ENCODE peak calls at places on chromosomes 11 and 22, in eight cellular contexts. One of them, this sample, is unnamed.

GRCh38 chr11:33691051-33691864 is 9.4 kb downstream of the C11orf91 start:
- DNase-seq in cerebellum: no peak
- DNase-seq in fibroblast of the aortic adventitia: no peak
- DNase-seq in T follicular helper cell: no peak
- DNase-seq in GM12865: no peak
- DNase-seq in PC-9: peak; percentile 97
- DNase-seq in astrocyte of the spinal cord: peak; percentile 47
- DNase-seq in activated CD4-positive, alpha-beta T cell treated with anti-CD3 and anti-CD28 coated beads, Interleukin-2, amount 50 U/mL, for 1 hour: no peak
- DNase-seq in this sample: no peak

GRCh38 chr11:126588630-126589491 is 233.4 kb downstream of the ST3GAL4 start:
- DNase-seq in T follicular helper cell: no peak
- DNase-seq in GM12865: no peak
- DNase-seq in PC-9: no peak
- DNase-seq in activated CD4-positive, alpha-beta T cell treated with anti-CD3 and anti-CD28 coated beads, Interleukin-2, amount 50 U/mL, for 1 hour: no peak
- DNase-seq in cerebellum: no peak
- DNase-seq in fibroblast of the aortic adventitia: no peak
- DNase-seq in astrocyte of the spinal cord: no peak
- DNase-seq in this sample: no peak

GRCh38 chr11:41716862-41717261 is 257.4 kb upstream of the LRRC4C start:
- DNase-seq in fibroblast of the aortic adventitia: no peak
- DNase-seq in T follicular helper cell: no peak
- DNase-seq in astrocyte of the spinal cord: no peak
- DNase-seq in PC-9: no peak
- DNase-seq in activated CD4-positive, alpha-beta T cell treated with anti-CD3 and anti-CD28 coated beads, Interleukin-2, amount 50 U/mL, for 1 hour: no peak
- DNase-seq in cerebellum: no peak
- DNase-seq in GM12865: no peak
- DNase-seq in this sample: no peak

GRCh38 chr11:60942970-60943565 is 8.9 kb downstream of the SLC15A3 start:
- DNase-seq in GM12865: no peak
- DNase-seq in PC-9: peak; percentile 99
- DNase-seq in cerebellum: no peak
- DNase-seq in T follicular helper cell: no peak
- DNase-seq in astrocyte of the spinal cord: no peak
- DNase-seq in fibroblast of the aortic adventitia: no peak
- DNase-seq in activated CD4-positive, alpha-beta T cell treated with anti-CD3 and anti-CD28 coated beads, Interleukin-2, amount 50 U/mL, for 1 hour: no peak
- DNase-seq in this sample: no peak

GRCh38 chr11:1566381-1567051 is 5.6 kb downstream of the DUSP8 start:
- DNase-seq in GM12865: no peak
- DNase-seq in astrocyte of the spinal cord: no peak
- DNase-seq in T follicular helper cell: no peak
- DNase-seq in PC-9: no peak
- DNase-seq in fibroblast of the aortic adventitia: no peak
- DNase-seq in activated CD4-positive, alpha-beta T cell treated with anti-CD3 and anti-CD28 coated beads, Interleukin-2, amount 50 U/mL, for 1 hour: no peak
- DNase-seq in cerebellum: no peak
- DNase-seq in this sample: no peak

GRCh38 chr11:82701847-82702520 is 31.7 kb downstream of the FAM181B start:
- DNase-seq in PC-9: no peak
- DNase-seq in fibroblast of the aortic adventitia: peak; percentile 45
- DNase-seq in astrocyte of the spinal cord: peak; percentile 45
- DNase-seq in GM12865: peak; percentile 46
- DNase-seq in cerebellum: no peak
- DNase-seq in T follicular helper cell: no peak
- DNase-seq in activated CD4-positive, alpha-beta T cell treated with anti-CD3 and anti-CD28 coated beads, Interleukin-2, amount 50 U/mL, for 1 hour: no peak
- DNase-seq in this sample: peak; percentile 51

GRCh38 chr22:23157560-23158515 is 12.6 kb downstream of the RAB36 start:
- DNase-seq in fibroblast of the aortic adventitia: no peak
- DNase-seq in PC-9: no peak
- DNase-seq in astrocyte of the spinal cord: no peak
- DNase-seq in T follicular helper cell: no peak
- DNase-seq in cerebellum: no peak
- DNase-seq in GM12865: no peak
- DNase-seq in activated CD4-positive, alpha-beta T cell treated with anti-CD3 and anti-CD28 coated beads, Interleukin-2, amount 50 U/mL, for 1 hour: no peak
- DNase-seq in this sample: no peak

GRCh38 chr11:63845305-63845704 is 6.4 kb downstream of the MARK2 start:
- DNase-seq in fibroblast of the aortic adventitia: peak; percentile 64
- DNase-seq in activated CD4-positive, alpha-beta T cell treated with anti-CD3 and anti-CD28 coated beads, Interleukin-2, amount 50 U/mL, for 1 hour: no peak
- DNase-seq in GM12865: no peak
- DNase-seq in PC-9: peak; percentile 81
- DNase-seq in cerebellum: no peak
- DNase-seq in T follicular helper cell: no peak
- DNase-seq in astrocyte of the spinal cord: peak; percentile 65
- DNase-seq in this sample: no peak

GRCh38 chr22:47006869-47007268 is 244.4 kb downstream of the TBC1D22A start:
- DNase-seq in T follicular helper cell: no peak
- DNase-seq in GM12865: no peak
- DNase-seq in cerebellum: no peak
- DNase-seq in astrocyte of the spinal cord: no peak
- DNase-seq in activated CD4-positive, alpha-beta T cell treated with anti-CD3 and anti-CD28 coated beads, Interleukin-2, amount 50 U/mL, for 1 hour: no peak
- DNase-seq in fibroblast of the aortic adventitia: no peak
- DNase-seq in PC-9: no peak
- DNase-seq in this sample: no peak

GRCh38 chr11:108498046-108498815 is at the start of gene POGLUT3:
- DNase-seq in activated CD4-positive, alpha-beta T cell treated with anti-CD3 and anti-CD28 coated beads, Interleukin-2, amount 50 U/mL, for 1 hour: peak; percentile 36
- DNase-seq in fibroblast of the aortic adventitia: peak; percentile 28
- DNase-seq in GM12865: peak; percentile 68
- DNase-seq in PC-9: no peak
- DNase-seq in T follicular helper cell: peak; percentile 20
- DNase-seq in cerebellum: peak; percentile 44
- DNase-seq in astrocyte of the spinal cord: peak; percentile 55
- DNase-seq in this sample: peak; percentile 30

GRCh38 chr11:27040302-27041115 is at the start of gene BBOX1:
- DNase-seq in activated CD4-positive, alpha-beta T cell treated with anti-CD3 and anti-CD28 coated beads, Interleukin-2, amount 50 U/mL, for 1 hour: no peak
- DNase-seq in astrocyte of the spinal cord: no peak
- DNase-seq in cerebellum: no peak
- DNase-seq in PC-9: peak; percentile 72
- DNase-seq in fibroblast of the aortic adventitia: no peak
- DNase-seq in T follicular helper cell: no peak
- DNase-seq in GM12865: no peak
- DNase-seq in this sample: peak; percentile 4

GRCh38 chr11:81804858-81805257 is 928.8 kb downstream of the FAM181B start:
- DNase-seq in fibroblast of the aortic adventitia: no peak
- DNase-seq in activated CD4-positive, alpha-beta T cell treated with anti-CD3 and anti-CD28 coated beads, Interleukin-2, amount 50 U/mL, for 1 hour: no peak
- DNase-seq in T follicular helper cell: no peak
- DNase-seq in GM12865: no peak
- DNase-seq in PC-9: no peak
- DNase-seq in cerebellum: no peak
- DNase-seq in astrocyte of the spinal cord: no peak
- DNase-seq in this sample: no peak

GRCh38 chr11:27696961-27697360 is 3.3 kb downstream of the BDNF start:
- DNase-seq in fibroblast of the aortic adventitia: no peak
- DNase-seq in cerebellum: no peak
- DNase-seq in T follicular helper cell: no peak
- DNase-seq in astrocyte of the spinal cord: peak; percentile 42
- DNase-seq in PC-9: no peak
- DNase-seq in activated CD4-positive, alpha-beta T cell treated with anti-CD3 and anti-CD28 coated beads, Interleukin-2, amount 50 U/mL, for 1 hour: no peak
- DNase-seq in GM12865: no peak
- DNase-seq in this sample: no peak

GRCh38 chr22:49659924-49660315 is 167.8 kb downstream of the BRD1 start:
- DNase-seq in astrocyte of the spinal cord: no peak
- DNase-seq in GM12865: no peak
- DNase-seq in T follicular helper cell: no peak
- DNase-seq in fibroblast of the aortic adventitia: no peak
- DNase-seq in PC-9: no peak
- DNase-seq in cerebellum: no peak
- DNase-seq in activated CD4-positive, alpha-beta T cell treated with anti-CD3 and anti-CD28 coated beads, Interleukin-2, amount 50 U/mL, for 1 hour: no peak
- DNase-seq in this sample: no peak

GRCh38 chr11:13297917-13298356 is 20.3 kb downstream of the BMAL1 start:
- DNase-seq in activated CD4-positive, alpha-beta T cell treated with anti-CD3 and anti-CD28 coated beads, Interleukin-2, amount 50 U/mL, for 1 hour: no peak
- DNase-seq in fibroblast of the aortic adventitia: no peak
- DNase-seq in PC-9: no peak
- DNase-seq in astrocyte of the spinal cord: no peak
- DNase-seq in T follicular helper cell: no peak
- DNase-seq in cerebellum: no peak
- DNase-seq in GM12865: peak; percentile 24
- DNase-seq in this sample: no peak

This sample was measured in cerebellar cortex.